ENCODE peak calls at places on chromosome 7, in six cellular contexts. One of them, this sample, is unnamed. For H3K9me3 and H3K4me1, the result is how much of the 10 kb centered on the place peaks cover.

GRCh38 chr7:73738220-73738611 is 386 bp downstream of the ABHD11 start:
- DNase-seq in tibial artery: no peak
- DNase-seq in Panc1: no peak
- DNase-seq in right atrium auricular region: no peak
- DNase-seq in right lobe of liver: no peak
- DNase-seq in OCI-LY7: peak
- DNase-seq in this sample: peak

GRCh38 chr7:106613861-106614560 is 46.9 kb downstream of the CCDC71L start:
- DNase-seq in right lobe of liver: no peak
- DNase-seq in right atrium auricular region: no peak
- DNase-seq in tibial artery: no peak
- DNase-seq in OCI-LY7: no peak
- DNase-seq in Panc1: no peak
- DNase-seq in this sample: no peak

GRCh38 chr7:77858278-77858677 is 59.7 kb downstream of the PHTF2 start:
- DNase-seq in OCI-LY7: no peak
- DNase-seq in right lobe of liver: no peak
- DNase-seq in right atrium auricular region: no peak
- DNase-seq in tibial artery: no peak
- DNase-seq in Panc1: no peak
- DNase-seq in this sample: no peak

GRCh38 chr7:111846900-111847299 is 284.6 kb upstream of the IMMP2L start:
- DNase-seq in Panc1: no peak
- DNase-seq in OCI-LY7: no peak
- DNase-seq in right lobe of liver: no peak
- DNase-seq in right atrium auricular region: no peak
- DNase-seq in tibial artery: no peak
- DNase-seq in this sample: no peak

GRCh38 chr7:79284226-79284625 is 169.2 kb downstream of the MAGI2 start:
- DNase-seq in OCI-LY7: no peak
- DNase-seq in tibial artery: no peak
- DNase-seq in right atrium auricular region: no peak
- DNase-seq in right lobe of liver: no peak
- DNase-seq in Panc1: no peak
- DNase-seq in this sample: no peak

GRCh38 chr7:142420554-142421362 is 162.9 kb upstream of the PRSS58 start:
- DNase-seq in right atrium auricular region: no peak
- DNase-seq in right lobe of liver: no peak
- DNase-seq in tibial artery: no peak
- DNase-seq in Panc1: no peak
- DNase-seq in OCI-LY7: no peak
- DNase-seq in this sample: no peak

GRCh38 chr7:7817748-7818147 is 99.3 kb upstream of the RPA3 start:
- DNase-seq in Panc1: no peak
- DNase-seq in right atrium auricular region: no peak
- DNase-seq in OCI-LY7: no peak
- DNase-seq in right lobe of liver: no peak
- DNase-seq in tibial artery: no peak
- DNase-seq in this sample: no peak

GRCh38 chr7:3154881-3155494 is 111.3 kb upstream of the CARD11 start:
- DNase-seq in OCI-LY7: peak
- DNase-seq in Panc1: peak
- DNase-seq in tibial artery: no peak
- DNase-seq in right lobe of liver: no peak
- DNase-seq in right atrium auricular region: no peak
- DNase-seq in this sample: no peak

GRCh38 chr7:55020481-55020871 is 1.7 kb downstream of the EGFR start:
- DNase-seq in right atrium auricular region: no peak
- DNase-seq in OCI-LY7: no peak
- DNase-seq in tibial artery: peak
- DNase-seq in right lobe of liver: peak
- DNase-seq in Panc1: no peak
- DNase-seq in this sample: peak

GRCh38 chr7:105229641-105230040 is 159.1 kb downstream of the SRPK2 start:
- DNase-seq in tibial artery: no peak
- DNase-seq in right atrium auricular region: no peak
- DNase-seq in OCI-LY7: no peak
- DNase-seq in right lobe of liver: no peak
- DNase-seq in Panc1: no peak
- DNase-seq in this sample: no peak

DNA sequence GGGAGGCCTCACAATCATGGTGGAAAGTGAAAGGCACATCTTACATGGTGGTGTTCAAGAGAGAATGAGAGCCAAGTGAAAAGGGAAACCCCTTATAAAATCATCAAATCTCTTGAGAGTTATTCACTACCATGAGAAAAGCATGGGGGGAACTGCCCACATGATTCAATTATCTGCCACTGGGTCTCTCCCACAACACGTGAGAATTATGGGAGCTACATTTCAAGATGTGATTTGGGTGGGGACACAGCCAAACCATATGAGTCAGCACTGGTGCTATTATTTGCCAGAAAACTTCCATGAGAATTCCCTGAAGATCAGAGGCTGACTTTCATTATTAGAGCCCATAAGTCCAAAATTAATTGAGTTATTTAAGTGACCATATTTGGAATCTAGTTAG is 1001.2 kb upstream of the POT1 start:
- DNase-seq in right lobe of liver: no peak
- DNase-seq in OCI-LY7: no peak
- DNase-seq in tibial artery: no peak
- DNase-seq in Panc1: no peak
- DNase-seq in right atrium auricular region: no peak
- DNase-seq in this sample: no peak
- H3K9me3 ChIP-seq in right lobe of liver: under half
- H3K9me3 ChIP-seq in OCI-LY7: under half
- H3K9me3 ChIP-seq in tibial artery: under half
- H3K9me3 ChIP-seq in Panc1: under half
- H3K9me3 ChIP-seq in right atrium auricular region: under half
- H3K9me3 ChIP-seq in this sample: under half

DNA sequence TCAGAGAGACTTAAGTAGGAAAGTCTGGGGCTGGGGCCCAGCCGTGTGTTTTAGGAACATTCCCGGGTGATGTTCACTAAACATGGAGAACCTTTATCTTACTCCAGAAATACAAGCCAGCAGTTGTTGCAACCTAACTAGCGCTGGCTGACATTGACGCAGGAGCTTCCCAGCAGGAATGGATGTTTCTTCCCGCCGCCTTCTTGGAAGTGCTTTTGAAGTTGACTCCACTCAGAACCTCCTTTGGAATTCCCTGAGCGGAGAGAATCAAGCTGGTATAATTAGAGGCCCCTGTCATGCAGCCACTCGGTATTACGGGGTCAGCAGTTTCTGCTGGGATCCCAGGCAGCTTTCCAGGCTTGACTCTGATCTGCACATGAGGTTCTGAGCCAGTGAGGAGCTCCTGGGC is 61.6 kb downstream of the EEPD1 start:
- DNase-seq in right atrium auricular region: no peak
- DNase-seq in right lobe of liver: no peak
- DNase-seq in tibial artery: no peak
- DNase-seq in Panc1: no peak
- DNase-seq in OCI-LY7: no peak
- DNase-seq in this sample: no peak
- H3K4me3 ChIP-seq in right atrium auricular region: no peak
- H3K4me3 ChIP-seq in right lobe of liver: no peak
- H3K4me3 ChIP-seq in tibial artery: no peak
- H3K4me3 ChIP-seq in Panc1: no peak
- H3K4me3 ChIP-seq in OCI-LY7: no peak
- H3K4me3 ChIP-seq in this sample: no peak

GRCh38 chr7:229184-229964 is 37.0 kb downstream of the FAM20C start:
- DNase-seq in tibial artery: peak
- DNase-seq in Panc1: no peak
- DNase-seq in OCI-LY7: no peak
- DNase-seq in right lobe of liver: no peak
- DNase-seq in right atrium auricular region: peak
- DNase-seq in this sample: no peak

GRCh38 chr7:230274-230673 is 37.9 kb downstream of the FAM20C start:
- DNase-seq in Panc1: no peak
- DNase-seq in right lobe of liver: no peak
- DNase-seq in OCI-LY7: no peak
- DNase-seq in tibial artery: no peak
- DNase-seq in right atrium auricular region: no peak
- DNase-seq in this sample: no peak

GRCh38 chr7:228610-229009 is 36.2 kb downstream of the FAM20C start:
- DNase-seq in Panc1: no peak
- DNase-seq in right atrium auricular region: no peak
- DNase-seq in tibial artery: no peak
- DNase-seq in right lobe of liver: no peak
- DNase-seq in OCI-LY7: no peak
- DNase-seq in this sample: no peak

GRCh38 chr7:226281-226882 is 34.0 kb downstream of the FAM20C start:
- DNase-seq in right atrium auricular region: no peak
- DNase-seq in right lobe of liver: no peak
- DNase-seq in tibial artery: no peak
- DNase-seq in OCI-LY7: no peak
- DNase-seq in Panc1: no peak
- DNase-seq in this sample: no peak

GRCh38 chr7:227940-228339 is 35.6 kb downstream of the FAM20C start:
- DNase-seq in OCI-LY7: no peak
- DNase-seq in right atrium auricular region: no peak
- DNase-seq in Panc1: no peak
- DNase-seq in right lobe of liver: no peak
- DNase-seq in tibial artery: no peak
- DNase-seq in this sample: no peak
- H3K4me1 ChIP-seq in OCI-LY7: under half
- H3K4me1 ChIP-seq in right atrium auricular region: under half
- H3K4me1 ChIP-seq in Panc1: under half
- H3K4me1 ChIP-seq in right lobe of liver: under half
- H3K4me1 ChIP-seq in tibial artery: half or more
- H3K4me1 ChIP-seq in this sample: under half

DNA sequence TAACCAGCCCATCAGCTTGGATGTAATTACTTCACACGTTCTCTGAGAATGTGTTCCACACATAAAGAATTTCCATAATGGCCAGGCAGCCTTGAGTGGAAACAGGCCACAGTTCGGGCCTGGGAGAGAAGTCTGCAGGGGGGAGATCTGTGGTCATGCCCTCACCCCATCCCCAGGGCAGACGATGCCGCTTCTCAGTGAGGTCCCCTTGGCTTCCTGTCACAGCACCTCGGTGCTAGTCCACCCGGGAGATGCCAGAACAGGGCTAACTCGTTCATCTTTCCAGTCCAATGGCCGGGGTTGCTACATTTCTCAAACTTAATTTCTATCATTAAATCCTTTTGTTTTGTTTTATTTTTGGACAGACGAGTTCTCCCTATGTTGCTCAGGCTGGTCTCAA is 624.1 kb downstream of the PTPRN2 start:
- DNase-seq in right lobe of liver: no peak
- DNase-seq in Panc1: no peak
- DNase-seq in tibial artery: no peak
- DNase-seq in right atrium auricular region: no peak
- DNase-seq in OCI-LY7: no peak
- DNase-seq in this sample: no peak
- H3K9me3 ChIP-seq in right lobe of liver: under half
- H3K9me3 ChIP-seq in Panc1: under half
- H3K9me3 ChIP-seq in tibial artery: under half
- H3K9me3 ChIP-seq in right atrium auricular region: under half
- H3K9me3 ChIP-seq in OCI-LY7: under half
- H3K9me3 ChIP-seq in this sample: under half

GRCh38 chr7:46218461-46219202 is 297.6 kb upstream of the IGFBP3 start:
- DNase-seq in right atrium auricular region: no peak
- DNase-seq in OCI-LY7: no peak
- DNase-seq in Panc1: no peak
- DNase-seq in right lobe of liver: no peak
- DNase-seq in tibial artery: no peak
- DNase-seq in this sample: no peak
- H3K4me3 ChIP-seq in right atrium auricular region: no peak
- H3K4me3 ChIP-seq in OCI-LY7: no peak
- H3K4me3 ChIP-seq in Panc1: no peak
- H3K4me3 ChIP-seq in right lobe of liver: no peak
- H3K4me3 ChIP-seq in tibial artery: no peak
- H3K4me3 ChIP-seq in this sample: no peak

DNA sequence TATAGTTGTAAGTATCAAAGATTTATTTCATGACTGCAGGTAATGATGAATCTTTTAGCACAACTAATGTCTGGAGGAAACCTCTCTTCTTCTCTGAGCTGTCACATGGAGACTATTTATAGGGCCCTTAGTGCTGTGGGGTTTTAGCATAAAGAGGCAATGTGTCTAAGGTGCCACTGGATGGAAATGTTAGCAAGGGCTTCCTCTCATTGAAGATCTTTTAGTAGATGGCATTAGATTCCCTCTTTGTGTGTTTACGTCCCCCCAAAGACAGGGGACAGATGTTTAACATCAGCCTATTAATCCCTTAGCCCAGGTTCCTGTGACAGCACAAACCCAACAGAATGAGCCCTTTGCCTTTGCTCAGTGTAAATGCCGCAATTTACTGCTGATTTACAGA is 208.6 kb downstream of the SKAP2 start:
- DNase-seq in tibial artery: no peak
- DNase-seq in Panc1: no peak
- DNase-seq in right lobe of liver: no peak
- DNase-seq in OCI-LY7: no peak
- DNase-seq in right atrium auricular region: no peak
- DNase-seq in this sample: no peak
- H3K4me1 ChIP-seq in tibial artery: under half
- H3K4me1 ChIP-seq in Panc1: under half
- H3K4me1 ChIP-seq in right lobe of liver: under half
- H3K4me1 ChIP-seq in OCI-LY7: under half
- H3K4me1 ChIP-seq in right atrium auricular region: under half
- H3K4me1 ChIP-seq in this sample: under half

GRCh38 chr7:130426541-130426940 is 14.3 kb downstream of the CEP41 start:
- DNase-seq in Panc1: no peak
- DNase-seq in tibial artery: no peak
- DNase-seq in right lobe of liver: no peak
- DNase-seq in OCI-LY7: no peak
- DNase-seq in right atrium auricular region: no peak
- DNase-seq in this sample: no peak
- H3K9me3 ChIP-seq in Panc1: under half
- H3K9me3 ChIP-seq in tibial artery: under half
- H3K9me3 ChIP-seq in right lobe of liver: under half
- H3K9me3 ChIP-seq in OCI-LY7: under half
- H3K9me3 ChIP-seq in right atrium auricular region: under half
- H3K9me3 ChIP-seq in this sample: under half

DNA sequence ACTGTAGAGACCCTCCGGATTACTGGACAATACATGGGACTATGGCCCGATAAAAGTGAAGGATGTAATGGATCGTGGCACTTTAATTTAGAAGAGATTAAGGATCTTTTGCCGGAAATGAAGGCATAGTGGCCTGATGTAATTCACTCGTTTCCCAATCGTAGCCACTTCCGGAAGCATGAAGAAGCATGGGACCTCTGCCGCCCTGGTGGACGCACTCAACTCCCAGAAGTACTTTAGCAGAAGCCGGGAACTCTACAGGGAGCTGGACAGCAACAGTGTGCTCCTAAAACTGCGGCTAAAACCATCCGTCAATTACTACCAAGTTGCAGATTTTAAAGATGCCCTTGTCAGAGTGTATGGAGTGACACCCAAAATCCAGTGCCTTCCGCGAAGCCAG is 59.6 kb upstream of the NUPR2 start:
- DNase-seq in Panc1: no peak
- DNase-seq in right lobe of liver: no peak
- DNase-seq in tibial artery: no peak
- DNase-seq in OCI-LY7: no peak
- DNase-seq in right atrium auricular region: no peak
- DNase-seq in this sample: no peak
- H3K4me3 ChIP-seq in Panc1: no peak
- H3K4me3 ChIP-seq in right lobe of liver: peak
- H3K4me3 ChIP-seq in tibial artery: peak
- H3K4me3 ChIP-seq in OCI-LY7: no peak
- H3K4me3 ChIP-seq in right atrium auricular region: no peak
- H3K4me3 ChIP-seq in this sample: peak

DNA sequence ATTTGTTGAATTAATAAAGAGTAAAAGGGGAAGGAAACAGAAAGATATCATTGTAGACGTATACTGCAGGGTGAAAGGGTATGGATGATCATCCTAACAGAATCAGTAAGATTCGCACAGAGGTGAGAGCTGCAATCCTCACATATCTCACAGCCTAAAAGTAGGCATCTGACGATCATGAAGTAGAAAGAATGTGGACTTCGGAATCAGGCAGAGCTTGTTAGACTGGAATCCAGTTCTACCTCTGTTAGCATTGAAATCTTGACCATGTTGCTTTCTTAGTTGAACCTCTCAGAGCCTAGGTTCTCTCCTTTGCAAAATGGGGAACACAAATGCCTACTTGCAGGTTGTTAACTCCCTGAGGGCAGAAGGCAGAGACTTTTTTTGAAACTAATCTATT is 320.0 kb upstream of the C7orf33 start:
- DNase-seq in tibial artery: no peak
- DNase-seq in right lobe of liver: no peak
- DNase-seq in right atrium auricular region: no peak
- DNase-seq in OCI-LY7: no peak
- DNase-seq in Panc1: no peak
- DNase-seq in this sample: no peak
- H3K4me1 ChIP-seq in tibial artery: under half
- H3K4me1 ChIP-seq in right lobe of liver: under half
- H3K4me1 ChIP-seq in right atrium auricular region: under half
- H3K4me1 ChIP-seq in OCI-LY7: under half
- H3K4me1 ChIP-seq in Panc1: under half
- H3K4me1 ChIP-seq in this sample: under half